ENCODE peak calls at places on chromosomes 5 and 9, in nine cellular contexts. W, E, Z, N, J, O, C, V and F are unnamed samples.

GRCh38 chr5:37424441-37424840 is 45.3 kb downstream of the WDR70 start:
- DNase-seq in W (no peak), E (no peak), Z (no peak), N (no peak), J (no peak), O (no peak), C (no peak), V (no peak), F (no peak)

GRCh38 chr5:6804766-6805165 is 91.5 kb downstream of the TENT4A start:
- DNase-seq in W (no peak), E (no peak), Z (no peak), N (no peak), J (no peak), O (no peak), C (no peak), V (no peak), F (no peak)

GRCh38 chr5:91070761-91071429 is 312.2 kb downstream of the ARRDC3 start:
- DNase-seq in W (no peak), E (no peak), Z (no peak), N (no peak), J (no peak), O (no peak), C (no peak), V (no peak), F (no peak)

GRCh38 chr9:98552306-98552705 is 156.4 kb downstream of the GABBR2 start:
- DNase-seq in W (no peak), E (no peak), Z (no peak), N (no peak), J (no peak), O (no peak), C (no peak), V (no peak), F (no peak)

GRCh38 chr5:178625679-178626483 is 969 bp downstream of the CLK4 start:
- DNase-seq in W (no peak), E (no peak), Z (no peak), N (no peak), J (no peak), O (no peak), C (no peak), V (no peak), F (no peak)

GRCh38 chr5:5077236-5077635 is 62.9 kb upstream of the ADAMTS16 start:
- DNase-seq in W (no peak), E (no peak), Z (no peak), N (no peak), J (no peak), O (no peak), C (no peak), V (no peak), F (no peak)

GRCh38 chr5:152546493-152546892 is 141.4 kb upstream of the NMUR2 start:
- DNase-seq in W (no peak), E (no peak), Z (no peak), N (no peak), J (no peak), O (no peak), C (no peak), V (no peak), F (no peak)

GRCh38 chr5:83368835-83369234 is 102.7 kb upstream of the VCAN start:
- DNase-seq in W (no peak), E (no peak), Z (no peak), N (no peak), J (no peak), O (no peak), C (no peak), V (no peak), F (no peak)

GRCh38 chr9:126162611-126163381 is 163.8 kb upstream of the MVB12B start:
- DNase-seq in W (no peak), E (no peak), Z (no peak), N (no peak), J (no peak), O (no peak), C (no peak), V (no peak), F (no peak)

DNA sequence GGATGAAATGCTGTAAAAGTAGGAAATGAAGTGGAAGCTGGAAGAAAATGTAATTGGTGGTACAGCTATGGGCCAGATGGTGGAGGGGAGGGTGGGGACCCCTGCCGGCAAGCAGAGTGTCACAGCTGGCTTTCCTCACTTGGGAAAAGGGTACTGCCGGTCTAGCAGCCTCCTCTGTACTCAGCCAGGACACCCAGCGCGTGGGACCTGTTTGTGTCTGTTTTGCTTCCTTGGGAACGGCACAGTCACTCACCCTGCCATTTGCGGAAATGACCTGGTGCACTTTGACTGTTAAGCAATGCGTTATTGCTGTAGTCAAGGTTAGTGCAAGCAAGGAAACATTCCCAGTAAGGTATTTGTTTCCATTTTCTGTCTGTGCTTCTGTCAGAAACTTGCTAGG is 10.1 kb downstream of the TMEM252 start:
- DNase-seq in W (no peak), E (no peak), Z (no peak), N (peak), J (peak), O (peak), C (no peak), V (peak), F (no peak)
- TF ChIP-seq CTCF in W (peak), E (no peak), Z (no peak), N (no peak), J (no peak), O (peak), C (no peak), V (no peak), F (no peak)

DNA sequence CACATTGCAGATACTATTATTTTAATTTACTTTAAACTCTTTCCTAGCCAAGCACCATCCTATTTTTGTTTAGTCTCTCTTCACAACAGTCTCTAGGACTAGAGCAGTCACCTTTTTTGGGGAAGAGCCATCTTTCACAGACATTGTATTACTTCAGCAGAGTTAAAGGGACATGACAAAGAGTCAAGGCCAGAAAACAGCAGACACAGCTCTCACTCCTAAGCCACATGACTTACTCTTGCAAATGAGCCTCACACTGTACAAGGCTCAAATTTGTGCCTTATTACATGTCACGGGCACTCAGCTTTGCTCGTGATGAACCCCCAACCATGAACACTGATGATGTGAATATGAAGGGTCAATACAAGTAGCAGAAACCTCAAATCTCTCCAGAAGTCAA is 104.3 kb downstream of the ZNF608 start:
- DNase-seq in W (no peak), E (no peak), Z (no peak), N (no peak), J (no peak), O (no peak), C (no peak), V (no peak), F (no peak)
- TF ChIP-seq POLR2A in W (no peak), E (no peak), Z (no peak), N (no peak), J (no peak), O (no peak), C (no peak), V (no peak), F (no peak)

GRCh38 chr5:141889282-141889871 is 11.2 kb upstream of the PCDH1 start:
- DNase-seq in W (no peak), E (no peak), Z (no peak), N (no peak), J (no peak), O (no peak), C (no peak), V (no peak), F (no peak)
- TF ChIP-seq CTCF in W (peak), E (peak), Z (no peak), N (no peak), J (no peak), O (peak), C (no peak), V (peak), F (no peak)

DNA sequence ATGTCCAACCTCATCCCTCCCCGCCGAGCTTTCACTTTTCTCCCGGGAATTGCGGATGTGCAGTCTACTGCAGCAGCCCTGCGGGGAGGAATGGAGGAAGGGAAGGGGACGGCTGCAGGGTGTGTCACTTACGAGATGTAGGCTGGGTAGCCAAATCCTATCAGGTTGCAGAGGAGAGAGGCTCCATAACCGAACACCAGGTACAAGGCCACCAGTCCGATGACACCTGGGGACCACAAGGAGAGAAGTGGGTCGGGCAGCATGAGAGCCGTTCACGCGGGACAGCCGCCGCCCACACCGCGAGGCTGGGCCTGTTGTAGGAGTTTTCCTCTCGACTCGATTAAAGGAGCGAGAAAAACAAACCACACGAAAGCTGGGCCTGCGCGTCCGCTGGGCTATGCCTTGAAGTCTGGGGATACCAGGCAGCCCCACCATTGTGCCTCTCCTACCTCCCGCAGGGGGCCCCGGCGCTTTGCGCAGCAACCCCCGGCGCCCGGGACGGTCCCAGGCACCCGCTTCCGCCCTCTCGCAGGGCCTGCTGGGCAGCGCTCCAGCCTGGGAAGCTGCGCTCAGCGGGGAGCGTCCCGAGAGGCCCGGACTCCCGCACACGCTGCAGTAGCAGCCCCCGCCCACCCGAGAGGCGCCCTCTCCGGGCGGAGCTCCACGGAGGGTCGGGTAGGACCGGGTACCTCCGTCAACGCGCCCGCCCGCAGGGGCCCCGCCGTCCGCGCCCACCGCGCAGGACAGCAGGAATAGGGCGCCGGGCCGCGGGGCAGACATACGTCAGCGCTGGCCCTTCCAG is 795 bp downstream of the REEP5 start:
- DNase-seq in W (peak), E (peak), Z (peak), N (peak), J (peak), O (peak), C (peak), V (peak), F (no peak)
- TF ChIP-seq POLR2A in W (no peak), E (no peak), Z (no peak), N (no peak), J (no peak), O (peak), C (peak), V (no peak), F (peak)

DNA sequence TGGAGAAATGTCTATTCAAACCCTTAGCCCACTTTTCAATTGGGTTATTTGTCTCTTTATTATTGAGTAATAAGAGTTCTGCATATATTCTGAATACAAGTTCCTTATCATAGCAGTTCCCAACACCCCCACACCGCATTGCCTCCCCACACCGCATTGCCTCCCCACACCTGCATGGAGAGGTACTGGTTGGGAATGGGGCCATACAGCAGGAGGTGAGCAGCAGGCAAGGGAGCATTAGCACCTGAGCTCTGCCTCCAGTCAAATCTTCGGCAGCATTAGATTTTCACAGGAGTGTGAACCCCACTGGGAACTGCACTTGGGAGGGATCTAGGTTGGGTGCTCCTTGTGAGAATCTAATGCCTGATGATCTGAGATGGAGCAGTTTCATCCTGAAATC is 10.6 kb upstream of the SAP30L start:
- DNase-seq in W (no peak), E (no peak), Z (no peak), N (no peak), J (no peak), O (no peak), C (no peak), V (no peak), F (no peak)
- TF ChIP-seq CTCF in W (no peak), E (no peak), Z (no peak), N (no peak), J (no peak), O (no peak), C (no peak), V (no peak), F (no peak)

GRCh38 chr9:93453047-93453914 is at the start of gene FAM120AOS:
- DNase-seq in W (peak), E (peak), Z (peak), N (peak), J (peak), O (peak), C (peak), V (peak), F (peak)
- TF ChIP-seq POLR2A in W (peak), E (peak), Z (peak), N (peak), J (peak), O (peak), C (peak), V (peak), F (no peak)

GRCh38 chr5:28707706-28708105 is 1669.3 kb upstream of the CDH9 start:
- DNase-seq in W (no peak), E (no peak), Z (no peak), N (no peak), J (no peak), O (no peak), C (no peak), V (no peak), F (no peak)

GRCh38 chr5:28708472-28708871 is 1670.1 kb upstream of the CDH9 start:
- DNase-seq in W (no peak), E (no peak), Z (no peak), N (no peak), J (no peak), O (no peak), C (no peak), V (no peak), F (no peak)

GRCh38 chr5:28714887-28715286 is 1676.5 kb upstream of the CDH9 start:
- DNase-seq in W (no peak), E (no peak), Z (no peak), N (no peak), J (no peak), O (no peak), C (no peak), V (no peak), F (no peak)

DNA sequence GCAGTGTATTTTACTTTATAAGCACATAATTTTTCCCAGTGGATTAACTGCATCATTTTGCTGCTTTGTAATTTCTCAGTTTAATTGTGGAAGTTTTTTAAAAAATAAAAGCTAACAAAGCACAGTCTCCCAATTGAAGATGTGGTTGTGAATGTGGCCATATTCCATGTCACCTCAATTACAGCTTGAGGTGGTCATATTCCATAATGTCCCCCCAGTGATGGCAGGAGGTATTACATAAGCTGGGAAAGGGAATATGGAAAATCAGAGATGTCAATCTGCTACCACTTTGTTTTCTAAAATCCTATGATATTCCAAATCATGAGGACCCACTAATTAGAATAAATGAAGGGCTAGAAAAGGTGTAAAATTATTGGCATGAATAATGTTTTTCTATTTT is 1672.0 kb upstream of the CDH9 start:
- DNase-seq in W (peak), E (no peak), Z (no peak), N (no peak), J (no peak), O (no peak), C (no peak), V (no peak), F (no peak)
- TF ChIP-seq CTCF in W (no peak), E (no peak), Z (no peak), N (no peak), J (no peak), O (no peak), C (no peak), V (no peak), F (no peak)